ENCODE peak calls at places on chromosomes 3 and 15, in five cellular contexts. F is hepatocyte, N is skeletal muscle cell, M is hepatic stellate cell, T is tibial artery. P is an unnamed sample.

GRCh38 chr15:68366314-68366713 is 65.6 kb downstream of the ITGA11 start:
- DNase-seq in F (no peak), N (no peak), M (no peak), T (peak), P (peak)

GRCh38 chr3:193711165-193711485 is 118.1 kb downstream of the OPA1 start:
- DNase-seq in F (no peak), N (no peak), M (no peak), T (no peak), P (no peak)

GRCh38 chr3:34155108-34155507 is 356.7 kb downstream of the PDCD6IP start:
- DNase-seq in F (no peak), N (no peak), M (no peak), T (no peak), P (no peak)

GRCh38 chr15:31297221-31297879 is 29.3 kb upstream of the KLF13 start:
- DNase-seq in F (no peak), N (no peak), M (no peak), T (no peak), P (no peak)

GRCh38 chr3:69688400-69688799 is 50.9 kb upstream of the MITF start:
- DNase-seq in F (no peak), N (no peak), M (no peak), T (no peak), P (no peak)

GRCh38 chr15:56910801-56911200 is 7.6 kb upstream of the TCF12 start:
- DNase-seq in F (no peak), N (no peak), M (no peak), T (no peak), P (no peak)

GRCh38 chr15:73078722-73079121 is 26.5 kb downstream of the NEO1 start:
- DNase-seq in F (peak), N (peak), M (peak), T (no peak), P (no peak)

GRCh38 chr15:54307252-54307902 is 329.1 kb downstream of the UNC13C start:
- DNase-seq in F (no peak), N (no peak), M (no peak), T (no peak), P (no peak)

GRCh38 chr3:171183042-171183441 is 156.5 kb upstream of the SLC2A2 start:
- DNase-seq in F (peak), N (no peak), M (no peak), T (no peak), P (no peak)

GRCh38 chr3:130341388-130341787 is 4.1 kb upstream of the COL6A5 start:
- DNase-seq in F (no peak), N (no peak), M (no peak), T (no peak), P (no peak)

GRCh38 chr15:85581495-85581894 is 201.1 kb downstream of the AKAP13 start:
- DNase-seq in F (no peak), N (no peak), M (no peak), T (peak), P (no peak)

GRCh38 chr3:21294768-21295167 is 456.2 kb downstream of the ZNF385D start:
- DNase-seq in F (no peak), N (no peak), M (peak), T (no peak), P (no peak)

GRCh38 chr3:42036483-42036823 is 54.7 kb upstream of the TRAK1 start:
- DNase-seq in F (peak), N (peak), M (peak), T (no peak), P (no peak)

GRCh38 chr3:125154800-125155269 is 57.7 kb downstream of the SLC12A8 start:
- DNase-seq in F (no peak), N (no peak), M (no peak), T (no peak), P (no peak)

GRCh38 chr3:165768680-165769079 is 68.5 kb downstream of the BCHE start:
- DNase-seq in F (no peak), N (no peak), M (no peak), T (no peak), P (no peak)

GRCh38 chr3:108474581-108474980 is 35.8 kb downstream of the MYH15 start:
- DNase-seq in F (no peak), N (peak), M (no peak), T (no peak), P (no peak)

GRCh38 chr3:10505050-10505790 is at the start of gene ATP2B2:
- DNase-seq in F (peak), N (no peak), M (no peak), T (no peak), P (no peak)

GRCh38 chr3:175861916-175862315 is 1002.8 kb downstream of the NAALADL2 start:
- DNase-seq in F (no peak), N (no peak), M (no peak), T (no peak), P (no peak)

GRCh38 chr3:45553469-45553974 is 41.0 kb upstream of the LIMD1 start:
- DNase-seq in F (peak), N (no peak), M (peak), T (no peak), P (peak)

GRCh38 chr3:167649731-167650130 is 4.0 kb downstream of the WDR49 start:
- DNase-seq in F (no peak), N (no peak), M (no peak), T (no peak), P (no peak)

GRCh38 chr15:68542771-68543544 is 35.8 kb upstream of the CORO2B start:
- DNase-seq in F (peak), N (peak), M (peak), T (peak), P (no peak)

GRCh38 chr3:170414202-170414663 is 4.4 kb upstream of the CLDN11 start:
- DNase-seq in F (peak), N (peak), M (peak), T (no peak), P (peak)

GRCh38 chr15:40238927-40239591 is at the start of gene PAK6:
- DNase-seq in F (peak), N (no peak), M (peak), T (no peak), P (no peak)

GRCh38 chr15:84887928-84888327 is 3.5 kb downstream of the SLC28A1 start:
- DNase-seq in F (no peak), N (no peak), M (no peak), T (no peak), P (no peak)

GRCh38 chr3:24929521-24929920 is 434.9 kb upstream of the THRB start:
- DNase-seq in F (no peak), N (no peak), M (no peak), T (no peak), P (no peak)

GRCh38 chr3:61381745-61382392 is 130.6 kb upstream of the FHIT start:
- DNase-seq in F (peak), N (no peak), M (peak), T (no peak), P (peak)

GRCh38 chr3:177724020-177724638 is 526.8 kb upstream of the TBL1XR1 start:
- DNase-seq in F (no peak), N (peak), M (no peak), T (peak), P (no peak)

GRCh38 chr3:10170915-10171478 is 6.3 kb downstream of the IRAK2 start:
- DNase-seq in F (no peak), N (no peak), M (no peak), T (no peak), P (no peak)

GRCh38 chr15:74367296-74367854 is at the start of gene CYP11A1:
- DNase-seq in F (no peak), N (no peak), M (peak), T (peak), P (no peak)

GRCh38 chr15:59388670-59389069 is 16.0 kb upstream of the MYO1E start:
- DNase-seq in F (no peak), N (peak), M (peak), T (no peak), P (no peak)

GRCh38 chr3:43726511-43726910 is 35.8 kb downstream of the ABHD5 start:
- DNase-seq in F (no peak), N (peak), M (no peak), T (no peak), P (no peak)

GRCh38 chr3:12670789-12671450 is 7.0 kb upstream of the RAF1 start:
- DNase-seq in F (no peak), N (no peak), M (no peak), T (peak), P (no peak)

GRCh38 chr15:69414702-69415161 is 583 bp downstream of the KIF23 start:
- DNase-seq in F (peak), N (peak), M (peak), T (no peak), P (no peak)

GRCh38 chr15:71440479-71441071 is 325.3 kb downstream of the THSD4 start:
- DNase-seq in F (peak), N (peak), M (peak), T (no peak), P (peak)

GRCh38 chr15:63104727-63105126 is 16.9 kb upstream of the LACTB start:
- DNase-seq in F (no peak), N (peak), M (no peak), T (no peak), P (no peak)

GRCh38 chr15:83658406-83658805 is 4.5 kb downstream of the ADAMTSL3 start:
- DNase-seq in F (no peak), N (no peak), M (no peak), T (no peak), P (no peak)

P was measured in NCI-H524 treated with DMSO at 0.1 percent for 48 hours.